ENCODE peak calls at places on chromosomes 3 and 15, in ten cellular contexts. B is pancreas; R is breast epithelium; F is NT2/D1; K is HepG2; V is CD8-positive, alpha-beta T cell; P is left ventricle myocardium inferior; Z is HCT116; J is left lung; E is naive thymus-derived CD4-positive, alpha-beta T cell. A is an unnamed sample.

GRCh38 chr3:184553385-184553784 is 8.2 kb upstream of the EPHB3 start:
- DNase-seq in R (no peak), F (no peak), P (no peak), J (no peak), E (no peak), Z (no peak), K (no peak), V (no peak), B (no peak), A (no peak)

GRCh38 chr15:70492240-70493177 is 270.8 kb downstream of the UACA start:
- DNase-seq in Z (no peak), V (peak; percentile 88), K (no peak), F (no peak), J (peak; percentile 86), P (peak; percentile 64), E (peak; percentile 88), R (no peak), B (no peak), A (peak; percentile 96)

GRCh38 chr3:2392981-2393380 is 294.3 kb downstream of the CNTN4 start:
- DNase-seq in P (no peak), R (no peak), B (no peak), Z (no peak), J (no peak), K (no peak), F (no peak), E (no peak), V (no peak), A (no peak)

GRCh38 chr3:61901986-61902385 is 340.6 kb downstream of the PTPRG start:
- DNase-seq in J (no peak), F (no peak), R (no peak), P (no peak), B (no peak), Z (no peak), V (no peak), E (no peak), K (no peak), A (no peak)

GRCh38 chr3:64082411-64082810 is 59.1 kb upstream of the PSMD6 start:
- DNase-seq in V (no peak), P (no peak), R (no peak), J (no peak), K (no peak), Z (no peak), B (no peak), F (no peak), E (no peak), A (no peak)

GRCh38 chr3:71423151-71423906 is 160.2 kb downstream of the FOXP1 start:
- DNase-seq in P (peak; percentile 39), E (no peak), K (no peak), R (no peak), V (no peak), F (no peak), J (no peak), B (peak; percentile 16), Z (no peak), A (no peak)

GRCh38 chr3:156252656-156253055 is 132.3 kb downstream of the KCNAB1 start:
- DNase-seq in Z (no peak), R (no peak), V (no peak), P (no peak), J (no peak), K (no peak), F (no peak), B (no peak), E (no peak), A (no peak)

GRCh38 chr15:78057803-78058202 is 19.7 kb downstream of the TBC1D2B start:
- DNase-seq in E (no peak), F (no peak), P (no peak), J (no peak), K (no peak), V (no peak), R (no peak), B (no peak), Z (no peak), A (no peak)

GRCh38 chr3:65436580-65436979 is 602.1 kb downstream of the MAGI1 start:
- DNase-seq in P (no peak), V (no peak), E (no peak), R (no peak), F (peak; percentile 23), B (no peak), K (peak; percentile 5), J (no peak), Z (no peak), A (no peak)

GRCh38 chr15:89680282-89680873 is 1.2 kb upstream of the PLIN1 start:
- DNase-seq in J (peak; percentile 55), K (peak; percentile 80), R (peak; percentile 65), B (peak; percentile 91), F (no peak), P (peak; percentile 42), V (no peak), Z (no peak), E (no peak), A (no peak)

GRCh38 chr15:94126999-94127398 is 104.4 kb upstream of the MCTP2 start:
- DNase-seq in E (no peak), P (no peak), J (no peak), V (no peak), B (no peak), K (no peak), F (no peak), R (no peak), Z (no peak), A (no peak)

GRCh38 chr3:67362686-67363085 is 291.7 kb downstream of the SUCLG2 start:
- DNase-seq in Z (no peak), B (no peak), F (peak; percentile 13), E (no peak), K (peak; percentile 69), R (no peak), P (no peak), V (no peak), J (no peak), A (peak; percentile 65)

GRCh38 chr15:81297580-81298575 is 26.1 kb downstream of the STARD5 start:
- DNase-seq in E (no peak), Z (no peak), V (no peak), B (no peak), P (no peak), F (no peak), J (no peak), R (no peak), K (no peak), A (no peak)

GRCh38 chr15:81295466-81296145 is 28.3 kb downstream of the STARD5 start:
- DNase-seq in B (no peak), P (no peak), Z (no peak), F (no peak), J (no peak), V (no peak), R (no peak), K (no peak), E (no peak), A (no peak)

GRCh38 chr15:81296218-81296617 is 27.7 kb downstream of the STARD5 start:
- DNase-seq in E (no peak), V (no peak), K (no peak), Z (no peak), R (no peak), P (no peak), J (no peak), B (no peak), F (no peak), A (no peak)

GRCh38 chr15:81297147-81297572 is 26.8 kb downstream of the STARD5 start:
- DNase-seq in B (no peak), J (no peak), E (no peak), F (no peak), K (no peak), Z (peak; percentile 44), V (no peak), R (no peak), P (no peak), A (no peak)

GRCh38 chr15:81296673-81297072 is 27.3 kb downstream of the STARD5 start:
- DNase-seq in E (peak; percentile 86), J (peak; percentile 80), P (peak; percentile 47), F (no peak), Z (no peak), B (no peak), R (no peak), V (peak; percentile 83), K (no peak), A (peak; percentile 95)
- H3K4me3 ChIP-seq in E (peak overlapping the region; percentile 74), J (peak overlapping the region; percentile 48), P (peak overlapping the region; percentile 51), F (no peak overlapping the region), Z (no peak overlapping the region), B (no peak overlapping the region), R (peak overlapping the region; percentile 33), V (peak overlapping the region; percentile 88), K (no peak overlapping the region), A (peak overlapping the region; percentile 50)

DNA sequence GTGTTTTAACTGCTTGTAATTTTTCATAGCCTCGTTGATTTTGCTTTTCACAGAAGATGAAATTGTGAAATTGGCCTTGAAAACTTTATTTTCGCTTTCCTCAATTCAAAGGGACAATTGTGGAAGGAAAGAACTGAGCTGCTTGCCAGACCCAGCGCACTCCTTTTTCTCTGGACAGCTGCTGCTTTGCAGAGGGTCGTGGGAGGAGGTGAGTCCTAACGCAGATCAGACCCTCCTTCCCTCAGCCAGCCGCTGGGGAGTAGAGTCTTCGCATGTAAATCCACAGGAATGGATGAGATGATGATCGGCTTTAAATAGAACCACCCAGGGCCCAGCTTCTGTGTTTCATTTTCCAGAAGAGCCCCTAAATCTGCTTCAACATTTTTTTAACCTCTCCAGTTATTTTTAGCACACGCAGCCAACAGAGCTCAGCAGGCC is 42.7 kb upstream of the UBE2E1 start:
- DNase-seq in R (no peak), K (no peak), F (no peak), Z (no peak), B (no peak), V (no peak), P (peak; percentile 21), J (no peak), E (no peak), A (no peak)
- H3K4me3 ChIP-seq in R (peak overlapping the region; percentile 36), K (no peak overlapping the region), F (no peak overlapping the region), Z (no peak overlapping the region), B (no peak overlapping the region), V (no peak overlapping the region), P (peak overlapping the region; percentile 51), J (no peak overlapping the region), E (no peak overlapping the region), A (no peak overlapping the region)

GRCh38 chr3:46897829-46898320 is 20.4 kb downstream of the PTH1R start:
- DNase-seq in B (no peak), V (peak; percentile 13), F (no peak), K (peak; percentile 38), Z (no peak), P (peak; percentile 16), J (no peak), R (no peak), E (no peak), A (no peak)
- H3K4me3 ChIP-seq in B (no peak overlapping the region), V (no peak overlapping the region), F (no peak overlapping the region), K (no peak overlapping the region), Z (no peak overlapping the region), P (no peak overlapping the region), J (no peak overlapping the region), R (no peak overlapping the region), E (no peak overlapping the region), A (no peak overlapping the region)

DNA sequence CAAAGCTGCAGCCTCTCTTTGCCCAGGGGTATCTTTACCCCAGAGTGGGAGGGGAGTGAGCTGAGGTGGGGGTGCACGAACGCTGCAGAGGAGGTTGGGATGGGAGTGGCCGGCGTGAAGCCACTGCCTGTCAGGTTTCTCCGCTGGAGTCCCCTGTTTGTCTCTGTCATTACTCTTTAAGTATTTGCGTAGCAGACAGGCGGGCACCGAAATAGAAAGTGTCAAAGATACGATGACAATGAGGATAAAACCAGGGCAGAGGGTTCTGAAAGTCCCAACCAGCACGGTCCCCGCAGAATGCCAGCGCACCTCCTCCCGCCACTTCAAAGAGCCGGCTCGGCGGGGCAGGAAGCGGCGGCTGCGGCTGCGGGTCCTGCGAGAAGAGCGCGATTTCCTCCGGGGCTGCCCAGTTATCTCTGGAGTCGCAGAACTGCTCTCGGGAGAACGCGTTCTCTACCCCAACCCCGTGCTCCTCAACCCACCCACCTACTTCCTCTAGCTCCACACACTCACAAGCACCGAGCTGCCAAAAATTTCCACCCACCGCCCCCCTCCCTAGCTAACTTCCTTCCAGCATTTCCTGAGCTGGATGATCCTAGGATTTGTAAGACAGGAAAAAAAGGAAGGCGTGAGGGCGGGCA is at the start of gene ARHGAP31:
- DNase-seq in R (peak; percentile 55), J (peak; percentile 80), V (peak; percentile 91), E (peak; percentile 86), F (peak; percentile 38), P (peak; percentile 75), K (peak; percentile 4), B (peak; percentile 34), Z (no peak), A (peak; percentile 75)
- H3K4me3 ChIP-seq in R (peak within 1 kb of the TSS; percentile 87), J (peak within 1 kb of the TSS; percentile 68), V (peak within 1 kb of the TSS; percentile 82), E (peak within 1 kb of the TSS; percentile 50), F (peak within 1 kb of the TSS; percentile 57), P (peak within 1 kb of the TSS; percentile 86), K (peak within 1 kb of the TSS; percentile 42), B (peak within 1 kb of the TSS; percentile 77), Z (peak within 1 kb of the TSS; percentile 66), A (peak within 1 kb of the TSS; percentile 60)